ENCODE peak calls at places on chromosomes 7 and 10, in ten cellular contexts. One of them, this sample, is unnamed.
A peak's percentile ranks its signal among the peaks of the same experiment; 100 is the strongest.

GRCh38 chr7:138898255-138898654 is 82.9 kb downstream of the KIAA1549 start:
- DNase-seq in AG04450: no peak
- DNase-seq in IMR-90: no peak
- DNase-seq in A549: no peak
- DNase-seq in prostate gland: no peak
- DNase-seq in GM23248: peak; percentile 8
- DNase-seq in Karpas-422: no peak
- DNase-seq in PC-3: peak; percentile 84
- DNase-seq in CD4-positive, alpha-beta T cell: no peak
- DNase-seq in RWPE1: no peak
- DNase-seq in this sample: no peak

GRCh38 chr10:113000876-113001598 is 51.0 kb downstream of the TCF7L2 start:
- DNase-seq in AG04450: no peak
- DNase-seq in IMR-90: no peak
- DNase-seq in A549: no peak
- DNase-seq in prostate gland: peak; percentile 69
- DNase-seq in GM23248: peak; percentile 46
- DNase-seq in Karpas-422: no peak
- DNase-seq in PC-3: no peak
- DNase-seq in CD4-positive, alpha-beta T cell: no peak
- DNase-seq in RWPE1: peak; percentile 82
- DNase-seq in this sample: no peak

GRCh38 chr7:152872061-152872744 is 112.7 kb downstream of the ACTR3B start:
- DNase-seq in AG04450: no peak
- DNase-seq in IMR-90: no peak
- DNase-seq in A549: no peak
- DNase-seq in prostate gland: no peak
- DNase-seq in GM23248: no peak
- DNase-seq in Karpas-422: no peak
- DNase-seq in PC-3: no peak
- DNase-seq in CD4-positive, alpha-beta T cell: no peak
- DNase-seq in RWPE1: no peak
- DNase-seq in this sample: no peak

GRCh38 chr7:101817031-101817929 is at the start of gene CUX1:
- DNase-seq in AG04450: no peak
- DNase-seq in IMR-90: no peak
- DNase-seq in A549: peak; percentile 63
- DNase-seq in prostate gland: peak; percentile 22
- DNase-seq in GM23248: peak; percentile 49
- DNase-seq in Karpas-422: peak; percentile 95
- DNase-seq in PC-3: peak; percentile 22
- DNase-seq in CD4-positive, alpha-beta T cell: no peak
- DNase-seq in RWPE1: no peak
- DNase-seq in this sample: no peak

GRCh38 chr10:55232553-55232952 is 431.5 kb upstream of the PCDH15 start:
- DNase-seq in AG04450: no peak
- DNase-seq in IMR-90: no peak
- DNase-seq in A549: no peak
- DNase-seq in prostate gland: no peak
- DNase-seq in GM23248: no peak
- DNase-seq in Karpas-422: no peak
- DNase-seq in PC-3: no peak
- DNase-seq in CD4-positive, alpha-beta T cell: no peak
- DNase-seq in RWPE1: no peak
- DNase-seq in this sample: no peak

GRCh38 chr10:58755688-58756087 is 243.0 kb downstream of the BICC1 start:
- DNase-seq in AG04450: peak; percentile 10
- DNase-seq in IMR-90: peak; percentile 68
- DNase-seq in A549: peak; percentile 69
- DNase-seq in prostate gland: peak; percentile 18
- DNase-seq in GM23248: peak; percentile 94
- DNase-seq in Karpas-422: no peak
- DNase-seq in PC-3: peak; percentile 65
- DNase-seq in CD4-positive, alpha-beta T cell: no peak
- DNase-seq in RWPE1: peak; percentile 70
- DNase-seq in this sample: no peak

GRCh38 chr7:18997477-18998130 is 119.8 kb downstream of the TWIST1 start:
- DNase-seq in AG04450: no peak
- DNase-seq in IMR-90: no peak
- DNase-seq in A549: no peak
- DNase-seq in prostate gland: no peak
- DNase-seq in GM23248: no peak
- DNase-seq in Karpas-422: no peak
- DNase-seq in PC-3: no peak
- DNase-seq in CD4-positive, alpha-beta T cell: no peak
- DNase-seq in RWPE1: no peak
- DNase-seq in this sample: no peak

GRCh38 chr7:135669774-135670173 is 7.5 kb downstream of the STMP1 start:
- DNase-seq in AG04450: no peak
- DNase-seq in IMR-90: no peak
- DNase-seq in A549: no peak
- DNase-seq in prostate gland: no peak
- DNase-seq in GM23248: peak; percentile 40
- DNase-seq in Karpas-422: no peak
- DNase-seq in PC-3: no peak
- DNase-seq in CD4-positive, alpha-beta T cell: no peak
- DNase-seq in RWPE1: no peak
- DNase-seq in this sample: no peak

GRCh38 chr10:74738985-74739567 is 87.3 kb upstream of the KAT6B start:
- DNase-seq in AG04450: no peak
- DNase-seq in IMR-90: peak; percentile 16
- DNase-seq in A549: no peak
- DNase-seq in prostate gland: no peak
- DNase-seq in GM23248: peak; percentile 10
- DNase-seq in Karpas-422: peak; percentile 78
- DNase-seq in PC-3: peak; percentile 71
- DNase-seq in CD4-positive, alpha-beta T cell: no peak
- DNase-seq in RWPE1: no peak
- DNase-seq in this sample: no peak

GRCh38 chr10:62554632-62555199 is 180.5 kb downstream of the ZNF365 start:
- DNase-seq in AG04450: no peak
- DNase-seq in IMR-90: peak; percentile 52
- DNase-seq in A549: no peak
- DNase-seq in prostate gland: no peak
- DNase-seq in GM23248: peak; percentile 70
- DNase-seq in Karpas-422: peak; percentile 73
- DNase-seq in PC-3: peak; percentile 94
- DNase-seq in CD4-positive, alpha-beta T cell: no peak
- DNase-seq in RWPE1: no peak
- DNase-seq in this sample: no peak

GRCh38 chr7:2258661-2259365 is 16.8 kb downstream of the NUDT1 start:
- DNase-seq in AG04450: no peak
- DNase-seq in IMR-90: no peak
- DNase-seq in A549: no peak
- DNase-seq in prostate gland: no peak
- DNase-seq in GM23248: no peak
- DNase-seq in Karpas-422: no peak
- DNase-seq in PC-3: no peak
- DNase-seq in CD4-positive, alpha-beta T cell: no peak
- DNase-seq in RWPE1: no peak
- DNase-seq in this sample: no peak

GRCh38 chr7:96131525-96131924 is 190.4 kb downstream of the SLC25A13 start:
- DNase-seq in AG04450: no peak
- DNase-seq in IMR-90: no peak
- DNase-seq in A549: no peak
- DNase-seq in prostate gland: no peak
- DNase-seq in GM23248: no peak
- DNase-seq in Karpas-422: no peak
- DNase-seq in PC-3: no peak
- DNase-seq in CD4-positive, alpha-beta T cell: no peak
- DNase-seq in RWPE1: no peak
- DNase-seq in this sample: no peak

GRCh38 chr10:95305606-95306385 is 15.0 kb upstream of the PDLIM1 start:
- DNase-seq in AG04450: no peak
- DNase-seq in IMR-90: no peak
- DNase-seq in A549: no peak
- DNase-seq in prostate gland: no peak
- DNase-seq in GM23248: no peak
- DNase-seq in Karpas-422: no peak
- DNase-seq in PC-3: no peak
- DNase-seq in CD4-positive, alpha-beta T cell: no peak
- DNase-seq in RWPE1: no peak
- DNase-seq in this sample: no peak

GRCh38 chr10:95309958-95310357 is 19.2 kb upstream of the PDLIM1 start:
- DNase-seq in AG04450: no peak
- DNase-seq in IMR-90: no peak
- DNase-seq in A549: no peak
- DNase-seq in prostate gland: no peak
- DNase-seq in GM23248: no peak
- DNase-seq in Karpas-422: no peak
- DNase-seq in PC-3: no peak
- DNase-seq in CD4-positive, alpha-beta T cell: no peak
- DNase-seq in RWPE1: no peak
- DNase-seq in this sample: no peak

GRCh38 chr10:95312264-95312663 is 21.5 kb upstream of the PDLIM1 start:
- DNase-seq in AG04450: no peak
- DNase-seq in IMR-90: peak; percentile 26
- DNase-seq in A549: no peak
- DNase-seq in prostate gland: no peak
- DNase-seq in GM23248: no peak
- DNase-seq in Karpas-422: no peak
- DNase-seq in PC-3: no peak
- DNase-seq in CD4-positive, alpha-beta T cell: no peak
- DNase-seq in RWPE1: no peak
- DNase-seq in this sample: no peak

GRCh38 chr10:95306851-95307250 is 16.0 kb upstream of the PDLIM1 start:
- DNase-seq in AG04450: no peak
- DNase-seq in IMR-90: no peak
- DNase-seq in A549: no peak
- DNase-seq in prostate gland: no peak
- DNase-seq in GM23248: no peak
- DNase-seq in Karpas-422: no peak
- DNase-seq in PC-3: no peak
- DNase-seq in CD4-positive, alpha-beta T cell: no peak
- DNase-seq in RWPE1: no peak
- DNase-seq in this sample: no peak

DNA sequence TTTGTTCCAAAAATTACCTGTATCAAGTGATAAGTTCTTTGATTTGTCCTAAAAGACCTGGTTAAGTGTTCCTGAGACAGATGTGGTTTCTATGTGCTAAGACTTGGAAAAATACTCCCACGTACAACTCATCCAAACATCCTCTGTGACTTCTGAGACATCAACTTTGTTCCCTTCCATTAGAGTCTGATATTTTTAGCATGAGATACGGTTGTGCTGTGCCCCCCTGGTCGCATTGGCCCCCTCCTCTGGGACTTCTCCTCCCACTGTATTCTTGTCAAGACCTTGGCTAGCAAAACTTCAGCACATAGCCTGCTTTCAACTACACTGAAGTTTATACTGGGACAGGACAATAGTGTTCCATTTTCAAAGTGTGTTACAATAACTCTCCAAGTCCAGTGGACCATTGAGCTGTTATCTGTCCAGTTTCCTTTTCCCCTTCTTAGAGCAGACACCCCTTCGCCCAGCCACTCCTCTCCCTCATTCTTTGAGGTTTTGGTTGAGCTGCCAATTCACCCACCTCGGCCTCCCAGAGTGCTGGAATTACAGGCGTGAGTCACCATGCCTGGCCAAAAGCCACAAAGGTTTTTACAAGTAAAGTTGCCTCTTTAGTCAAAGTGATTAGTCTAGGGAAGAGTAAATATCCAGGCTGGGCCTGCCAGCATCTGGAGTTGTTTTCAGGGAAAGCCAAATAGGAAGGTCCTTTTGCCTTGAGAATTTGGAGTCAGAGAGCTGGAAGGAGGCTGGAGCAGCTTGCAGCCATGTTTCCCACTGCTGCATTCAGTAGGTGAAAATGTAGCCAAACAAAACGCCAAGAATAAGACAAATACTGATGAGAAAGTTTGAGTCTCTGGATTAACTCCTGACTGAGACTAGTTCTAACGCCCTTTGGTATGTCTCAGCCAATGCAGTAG is 17.8 kb upstream of the PDLIM1 start:
- DNase-seq in AG04450: peak; percentile 95
- DNase-seq in IMR-90: peak; percentile 98
- DNase-seq in A549: peak; percentile 62
- DNase-seq in prostate gland: peak; percentile 86
- DNase-seq in GM23248: peak; percentile 94
- DNase-seq in Karpas-422: no peak
- DNase-seq in PC-3: peak; percentile 97
- DNase-seq in CD4-positive, alpha-beta T cell: no peak
- DNase-seq in RWPE1: peak; percentile 91
- DNase-seq in this sample: no peak
- H3K27ac ChIP-seq in AG04450: peak overlapping the region; percentile 89
- H3K27ac ChIP-seq in IMR-90: peak overlapping the region; percentile 80
- H3K27ac ChIP-seq in A549: peak overlapping the region; percentile 70
- H3K27ac ChIP-seq in prostate gland: no peak overlapping the region
- H3K27ac ChIP-seq in GM23248: peak overlapping the region; percentile 84
- H3K27ac ChIP-seq in Karpas-422: no peak overlapping the region
- H3K27ac ChIP-seq in PC-3: peak overlapping the region; percentile 81
- H3K27ac ChIP-seq in CD4-positive, alpha-beta T cell: no peak overlapping the region
- H3K27ac ChIP-seq in RWPE1: peak overlapping the region; percentile 85
- H3K27ac ChIP-seq in this sample: no peak overlapping the region

GRCh38 chr10:94006591-94007550 is 13.1 kb downstream of the PLCE1 start:
- DNase-seq in AG04450: peak; percentile 36
- DNase-seq in IMR-90: peak; percentile 78
- DNase-seq in A549: no peak
- DNase-seq in prostate gland: no peak
- DNase-seq in GM23248: peak; percentile 87
- DNase-seq in Karpas-422: no peak
- DNase-seq in PC-3: peak; percentile 94
- DNase-seq in CD4-positive, alpha-beta T cell: no peak
- DNase-seq in RWPE1: peak; percentile 59
- DNase-seq in this sample: no peak
- H3K27ac ChIP-seq in AG04450: no peak overlapping the region
- H3K27ac ChIP-seq in IMR-90: no peak overlapping the region
- H3K27ac ChIP-seq in A549: peak overlapping the region; percentile 65
- H3K27ac ChIP-seq in prostate gland: no peak overlapping the region
- H3K27ac ChIP-seq in GM23248: peak overlapping the region; percentile 79
- H3K27ac ChIP-seq in Karpas-422: no peak overlapping the region
- H3K27ac ChIP-seq in PC-3: peak overlapping the region; percentile 93
- H3K27ac ChIP-seq in CD4-positive, alpha-beta T cell: no peak overlapping the region
- H3K27ac ChIP-seq in RWPE1: no peak overlapping the region
- H3K27ac ChIP-seq in this sample: no peak overlapping the region

DNA sequence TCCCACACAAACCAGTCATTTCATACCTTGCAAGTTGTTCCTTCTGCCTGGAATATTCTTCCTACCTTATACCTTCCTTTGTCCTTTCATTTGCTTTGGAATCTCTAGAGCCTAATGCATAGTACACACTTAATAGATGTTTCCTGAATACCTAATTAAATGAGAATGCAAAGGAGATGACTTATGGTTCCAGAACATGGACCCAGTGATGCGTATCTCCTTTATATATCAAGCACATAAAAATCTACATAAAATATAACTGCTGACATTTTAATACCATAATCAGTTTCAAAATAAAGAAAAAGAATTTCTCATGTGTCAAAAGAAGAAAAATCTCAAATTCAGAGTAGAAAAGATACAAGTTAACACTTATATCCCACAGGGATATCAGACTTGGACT is 110.6 kb upstream of the ASAH2 start:
- DNase-seq in AG04450: no peak
- DNase-seq in IMR-90: no peak
- DNase-seq in A549: no peak
- DNase-seq in prostate gland: no peak
- DNase-seq in GM23248: no peak
- DNase-seq in Karpas-422: peak; percentile 59
- DNase-seq in PC-3: no peak
- DNase-seq in CD4-positive, alpha-beta T cell: no peak
- DNase-seq in RWPE1: no peak
- DNase-seq in this sample: no peak
- H3K27ac ChIP-seq in AG04450: no peak overlapping the region
- H3K27ac ChIP-seq in IMR-90: no peak overlapping the region
- H3K27ac ChIP-seq in A549: no peak overlapping the region
- H3K27ac ChIP-seq in prostate gland: no peak overlapping the region
- H3K27ac ChIP-seq in GM23248: no peak overlapping the region
- H3K27ac ChIP-seq in Karpas-422: peak overlapping the region; percentile 55
- H3K27ac ChIP-seq in PC-3: peak overlapping the region; percentile 88
- H3K27ac ChIP-seq in CD4-positive, alpha-beta T cell: no peak overlapping the region
- H3K27ac ChIP-seq in RWPE1: no peak overlapping the region
- H3K27ac ChIP-seq in this sample: no peak overlapping the region

GRCh38 chr7:46290374-46291061 is 369.4 kb upstream of the IGFBP3 start:
- DNase-seq in AG04450: no peak
- DNase-seq in IMR-90: no peak
- DNase-seq in A549: no peak
- DNase-seq in prostate gland: no peak
- DNase-seq in GM23248: no peak
- DNase-seq in Karpas-422: no peak
- DNase-seq in PC-3: no peak
- DNase-seq in CD4-positive, alpha-beta T cell: no peak
- DNase-seq in RWPE1: no peak
- DNase-seq in this sample: no peak
- H3K27ac ChIP-seq in AG04450: no peak overlapping the region
- H3K27ac ChIP-seq in IMR-90: no peak overlapping the region
- H3K27ac ChIP-seq in A549: no peak overlapping the region
- H3K27ac ChIP-seq in prostate gland: no peak overlapping the region
- H3K27ac ChIP-seq in GM23248: peak overlapping the region; percentile 98
- H3K27ac ChIP-seq in Karpas-422: no peak overlapping the region
- H3K27ac ChIP-seq in PC-3: peak overlapping the region; percentile 98
- H3K27ac ChIP-seq in CD4-positive, alpha-beta T cell: no peak overlapping the region
- H3K27ac ChIP-seq in RWPE1: peak overlapping the region; percentile 67
- H3K27ac ChIP-seq in this sample: no peak overlapping the region

This sample was measured in substantia nigra.